ENCODE peak calls at places on chromosome 9, in six cellular contexts. A is body of pancreas, M is astrocyte of the spinal cord, J is prostate gland, K is left ventricle myocardium inferior, V is cardiac fibroblast. I is an unnamed sample.

GRCh38 chr9:101907466-101907865 is 169.0 kb upstream of the GRIN3A start:
- DNase-seq in A (no peak), V (no peak), J (no peak), K (no peak), M (no peak), I (no peak)

GRCh38 chr9:134641173-134641985 is at the start of gene COL5A1:
- DNase-seq in K (peak; percentile 91), A (peak; percentile 71), V (peak; percentile 96), J (peak; percentile 92), M (peak; percentile 95), I (peak; percentile 96)

GRCh38 chr9:100011062-100011681 is 87.6 kb downstream of the ERP44 start:
- DNase-seq in M (peak; percentile 68), J (no peak), K (no peak), A (peak; percentile 30), V (peak; percentile 60), I (peak; percentile 62)

GRCh38 chr9:135821116-135821515 is 86.2 kb downstream of the CAMSAP1 start:
- DNase-seq in V (no peak), K (no peak), M (no peak), A (no peak), J (no peak), I (no peak)

GRCh38 chr9:124776952-124777645 is at the start of gene OLFML2A:
- DNase-seq in V (no peak), A (no peak), M (peak; percentile 38), K (no peak), J (no peak), I (peak; percentile 78)

GRCh38 chr9:2934883-2935282 is 91.0 kb upstream of the PUM3 start:
- DNase-seq in V (no peak), M (no peak), A (no peak), J (no peak), K (no peak), I (no peak)

GRCh38 chr9:16873131-16873787 is 2.8 kb upstream of the BNC2 start:
- DNase-seq in J (no peak), K (no peak), V (peak; percentile 46), A (no peak), M (peak; percentile 22), I (no peak)

GRCh38 chr9:93471135-93471534 is 17.8 kb upstream of the FAM120AOS start:
- DNase-seq in K (no peak), A (no peak), M (no peak), V (no peak), J (no peak), I (no peak)

GRCh38 chr9:133114886-133115603 is 6.0 kb downstream of the RALGDS start:
- DNase-seq in V (no peak), J (no peak), A (no peak), M (no peak), K (peak; percentile 18), I (no peak)

GRCh38 chr9:105066265-105066865 is 138.4 kb upstream of the ABCA1 start:
- DNase-seq in A (no peak), J (no peak), V (no peak), K (no peak), M (no peak), I (no peak)

DNA sequence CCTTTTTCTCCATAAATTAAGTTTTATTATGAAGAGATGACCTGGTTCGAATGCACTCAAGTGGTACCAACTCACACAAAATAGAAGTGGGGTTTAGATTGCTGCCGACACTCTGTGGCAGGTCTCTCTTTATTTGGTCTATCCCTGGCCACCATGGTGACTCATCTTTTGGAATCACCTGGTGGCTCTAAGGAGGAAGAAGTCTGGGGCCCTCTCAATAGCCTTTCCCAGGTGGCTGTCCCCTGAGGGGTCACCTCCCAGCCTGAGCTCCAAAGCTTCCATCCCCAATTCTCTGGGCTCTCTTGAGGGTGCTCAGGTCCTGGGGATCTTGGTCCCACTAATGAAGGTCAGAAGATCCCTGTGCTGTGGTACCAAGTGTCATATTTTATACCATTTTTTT is 136.8 kb downstream of the MVB12B start:
- DNase-seq in M (no peak), K (no peak), J (no peak), A (no peak), V (no peak), I (no peak)
- TF ChIP-seq CTCF in M (no peak), K (no peak), J (no peak), A (no peak), V (no peak), I (no peak)

GRCh38 chr9:131502781-131503625 is at the start of gene POMT1:
- DNase-seq in V (peak; percentile 86), J (peak; percentile 83), A (peak; percentile 88), K (peak; percentile 88), M (peak; percentile 79), I (peak; percentile 95)
- TF ChIP-seq CTCF in V (no peak), J (no peak), A (no peak), K (no peak), M (no peak), I (no peak)

DNA sequence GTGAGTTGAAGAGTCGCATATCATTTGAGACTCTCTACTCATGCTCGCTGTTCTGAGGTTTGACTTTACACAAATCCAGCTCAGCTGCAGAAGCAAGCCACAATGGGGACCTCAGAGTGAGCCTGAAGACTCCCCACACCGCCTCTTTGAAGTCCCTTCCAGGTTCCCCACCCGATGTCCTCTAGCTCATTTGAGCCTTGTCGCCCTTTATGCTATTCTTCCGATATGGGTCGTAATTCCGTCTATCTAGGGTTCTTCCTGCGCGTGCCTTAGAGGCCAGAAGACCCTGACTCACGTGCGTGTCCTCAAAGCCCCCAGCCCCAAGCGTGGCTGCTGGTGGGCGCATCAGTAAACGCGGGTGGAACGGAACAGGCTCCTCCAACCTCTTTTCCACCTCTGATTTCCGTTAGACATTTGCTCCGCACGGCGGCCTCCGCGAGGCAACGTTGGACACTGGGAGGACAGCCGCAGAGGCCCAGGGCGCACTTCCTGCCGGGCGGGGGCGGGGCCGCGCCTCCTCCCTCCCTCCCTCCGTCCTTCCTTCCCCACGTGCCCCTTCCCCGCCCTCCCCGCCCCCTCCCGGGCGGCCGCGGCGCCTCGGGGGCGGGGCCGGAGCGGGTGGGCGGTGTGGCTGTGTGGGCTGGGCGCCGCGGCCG is at the start of gene SNX30:
- DNase-seq in V (peak; percentile 94), A (peak; percentile 91), K (peak; percentile 92), J (peak; percentile 85), M (peak; percentile 88), I (peak; percentile 93)
- TF ChIP-seq CTCF in V (no peak), A (no peak), K (peak; percentile 18), J (peak; percentile 15), M (peak; percentile 14), I (peak; percentile 6)

GRCh38 chr9:26723486-26723885 is 169.1 kb downstream of the CAAP1 start:
- DNase-seq in J (no peak), M (peak; percentile 5), V (peak; percentile 17), K (no peak), A (peak; percentile 29), I (peak; percentile 83)
- TF ChIP-seq CTCF in J (no peak), M (peak; percentile 43), V (peak; percentile 59), K (no peak), A (no peak), I (peak; percentile 77)

GRCh38 chr9:81472701-81473100 is 216.6 kb downstream of the TLE1 start:
- DNase-seq in A (no peak), J (no peak), M (no peak), K (no peak), V (no peak), I (no peak)

GRCh38 chr9:81474792-81475191 is 214.6 kb downstream of the TLE1 start:
- DNase-seq in V (no peak), J (no peak), M (no peak), K (no peak), A (no peak), I (no peak)

GRCh38 chr9:81474125-81474524 is 215.2 kb downstream of the TLE1 start:
- DNase-seq in M (no peak), K (no peak), A (no peak), V (no peak), J (no peak), I (no peak)

GRCh38 chr9:81473708-81474107 is 215.6 kb downstream of the TLE1 start:
- DNase-seq in J (no peak), V (no peak), K (no peak), M (no peak), A (no peak), I (no peak)

DNA sequence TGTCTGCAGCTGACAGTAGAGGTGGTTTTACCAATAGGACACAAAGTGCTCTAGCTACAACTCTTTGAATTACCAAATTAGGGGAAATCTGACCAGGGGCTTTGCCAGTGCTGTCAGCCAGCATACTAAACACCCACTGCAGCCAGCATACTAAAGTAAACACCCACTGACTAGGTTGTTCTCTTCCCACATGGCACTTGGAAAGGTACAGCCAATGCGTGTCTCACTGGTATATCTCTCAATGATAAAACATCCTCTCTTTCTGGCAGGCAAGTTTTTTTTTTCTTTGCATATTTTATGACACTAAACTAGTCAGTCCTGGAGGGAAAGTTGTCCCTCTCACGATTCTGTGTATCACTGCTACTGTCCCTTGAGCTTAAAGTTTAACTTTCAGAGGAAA is 216.1 kb downstream of the TLE1 start:
- DNase-seq in K (no peak), J (no peak), M (no peak), V (no peak), A (no peak), I (no peak)
- TF ChIP-seq CTCF in K (no peak), J (no peak), M (no peak), V (no peak), A (no peak), I (no peak)

GRCh38 chr9:114674798-114675554 is 7.0 kb downstream of the TEX48 start:
- DNase-seq in V (no peak), A (no peak), K (no peak), J (no peak), M (no peak), I (no peak)
- TF ChIP-seq CTCF in V (no peak), A (no peak), K (no peak), J (no peak), M (peak; percentile 8), I (no peak)

DNA sequence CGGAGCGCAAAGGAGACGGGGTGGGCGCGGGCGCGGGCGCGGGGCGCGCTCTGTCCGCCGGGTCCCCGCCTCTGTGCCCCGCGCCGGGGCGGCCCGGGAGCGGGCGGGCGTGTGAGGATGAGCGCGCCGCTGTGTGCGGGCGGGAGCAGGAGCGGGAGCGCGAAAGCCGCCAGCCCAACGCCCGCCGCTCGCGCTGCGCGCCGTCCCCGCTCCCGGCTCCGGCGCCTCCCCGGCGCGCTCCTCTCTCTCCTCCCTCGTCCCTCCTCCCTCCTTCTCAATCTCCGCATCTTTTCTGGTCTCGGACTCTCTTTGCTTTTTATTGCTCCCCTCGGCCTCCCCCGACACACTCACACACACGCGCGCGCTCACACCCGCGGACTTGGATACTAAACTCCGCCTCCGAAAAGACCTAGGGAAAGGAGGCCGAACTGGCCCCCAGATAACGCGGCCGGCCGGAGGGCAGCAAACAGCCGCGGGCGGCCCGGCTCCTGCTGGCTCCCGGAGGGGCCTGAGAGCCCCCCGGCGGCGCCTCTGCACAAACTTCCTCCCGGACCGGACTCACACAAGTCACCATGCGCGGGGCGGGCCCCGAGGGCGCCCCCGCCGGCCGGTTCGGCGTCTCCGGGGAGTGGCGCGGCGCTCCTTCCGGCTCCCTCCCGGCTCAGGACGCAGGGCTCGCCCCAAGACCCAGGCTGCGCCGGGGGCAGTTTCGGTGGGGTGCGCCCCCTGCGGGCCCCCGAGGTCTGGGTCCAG is at the start of gene FIBCD1:
- DNase-seq in V (peak; percentile 35), J (no peak), K (no peak), A (no peak), M (peak; percentile 53), I (peak; percentile 83)
- TF ChIP-seq CTCF in V (peak; percentile 3), J (no peak), K (peak; percentile 28), A (no peak), M (peak; percentile 28), I (peak; percentile 58)